ENCODE peak calls at places on chromosomes 4 and X, in six cellular contexts. G is SHP77; H is KBM-7; W is adipocyte; V is colonic mucosa; C is stimulated activated naive CD4-positive, alpha-beta T cell treated with Interleukin-2 at 50 U/mL for 16 hours. B is an unnamed sample.

GRCh38 chr4:142900622-142901021 is 54.5 kb upstream of the INPP4B start:
- DNase-seq in G (no peak), H (no peak), W (no peak), V (no peak), C (no peak), B (no peak)

GRCh38 chrX:68183612-68184214 is 249.6 kb downstream of the OPHN1 start:
- DNase-seq in G (no peak), H (peak; percentile 63), W (peak; percentile 66), V (no peak), C (no peak), B (peak; percentile 0)

GRCh38 chrX:150874448-150874847 is 24.0 kb downstream of the CD99L2 start:
- DNase-seq in G (no peak), H (no peak), W (no peak), V (no peak), C (no peak), B (no peak)

GRCh38 chr4:100461796-100462195 is 56.0 kb downstream of the EMCN start:
- DNase-seq in G (no peak), H (no peak), W (no peak), V (no peak), C (no peak), B (no peak)

GRCh38 chrX:110136136-110136535 is 133.2 kb downstream of the TMEM164 start:
- DNase-seq in G (no peak), H (no peak), W (no peak), V (no peak), C (no peak), B (no peak)

GRCh38 chr4:105092356-105092755 is 54.3 kb upstream of the TET2 start:
- DNase-seq in G (peak; percentile 12), H (no peak), W (peak; percentile 78), V (peak; percentile 34), C (no peak), B (peak; percentile 1)

GRCh38 chr4:107094332-107094731 is 58.2 kb upstream of the DKK2 start:
- DNase-seq in G (no peak), H (peak; percentile 8), W (peak; percentile 62), V (no peak), C (no peak), B (no peak)

GRCh38 chr4:14087459-14087858 is 459.9 kb upstream of the BOD1L1 start:
- DNase-seq in G (no peak), H (no peak), W (no peak), V (no peak), C (no peak), B (no peak)

GRCh38 chr4:54226399-54227260 is 2.5 kb upstream of the PDGFRA start:
- DNase-seq in G (peak; percentile 26), H (no peak), W (peak; percentile 91), V (peak; percentile 45), C (no peak), B (no peak)

GRCh38 chr4:152696764-152697250 is 17.0 kb upstream of the TMEM154 start:
- DNase-seq in G (no peak), H (no peak), W (peak; percentile 8), V (no peak), C (peak; percentile 66), B (no peak)

GRCh38 chr4:78622253-78622979 is 70.8 kb downstream of the ANXA3 start:
- DNase-seq in G (no peak), H (no peak), W (peak; percentile 55), V (no peak), C (no peak), B (no peak)

GRCh38 chrX:100995469-100995868 is 26.0 kb downstream of the ARL13A start:
- DNase-seq in G (no peak), H (no peak), W (peak; percentile 35), V (no peak), C (peak; percentile 5), B (no peak)

GRCh38 chr4:175435437-175435836 is 376.6 kb downstream of the GPM6A start:
- DNase-seq in G (peak; percentile 68), H (peak; percentile 87), W (peak; percentile 8), V (no peak), C (no peak), B (peak; percentile 69)

GRCh38 chrX:13366698-13367097 is 46.8 kb upstream of the ATXN3L start:
- DNase-seq in G (no peak), H (no peak), W (no peak), V (no peak), C (no peak), B (no peak)

GRCh38 chrX:49166914-49167739 is 4.6 kb downstream of the MAGIX start:
- DNase-seq in G (peak; percentile 34), H (peak; percentile 96), W (peak; percentile 51), V (peak; percentile 66), C (peak; percentile 44), B (no peak)

GRCh38 chr4:149531861-149532260 is 283.8 kb downstream of the IQCM start:
- DNase-seq in G (no peak), H (no peak), W (peak; percentile 62), V (no peak), C (no peak), B (no peak)

GRCh38 chrX:130896026-130896425 is 7.0 kb downstream of the ENOX2 start:
- DNase-seq in G (no peak), H (no peak), W (no peak), V (no peak), C (no peak), B (no peak)

GRCh38 chrX:83008415-83008814 is 499.7 kb upstream of the POU3F4 start:
- DNase-seq in G (no peak), H (peak; percentile 27), W (peak; percentile 14), V (no peak), C (no peak), B (no peak)

GRCh38 chrX:107978707-107979307 is 3.4 kb downstream of the TEX13B start:
- DNase-seq in G (peak; percentile 9), H (peak; percentile 53), W (peak; percentile 54), V (no peak), C (no peak), B (no peak)

GRCh38 chrX:50579955-50580354 is 109.3 kb upstream of the DGKK start:
- DNase-seq in G (peak; percentile 68), H (peak; percentile 64), W (peak; percentile 65), V (peak; percentile 32), C (peak; percentile 4), B (no peak)

GRCh38 chr4:114318309-114318708 is 280.3 kb upstream of the UGT8 start:
- DNase-seq in G (no peak), H (no peak), W (peak; percentile 57), V (no peak), C (no peak), B (no peak)

GRCh38 chr4:86156526-86156925 is 203.3 kb downstream of the MAPK10 start:
- DNase-seq in G (no peak), H (no peak), W (no peak), V (no peak), C (no peak), B (no peak)

GRCh38 chrX:18422886-18423285 is 2.5 kb upstream of the CDKL5 start:
- DNase-seq in G (no peak), H (no peak), W (peak; percentile 71), V (no peak), C (no peak), B (no peak)

GRCh38 chr4:25818293-25819240 is 44.2 kb downstream of the SEL1L3 start:
- DNase-seq in G (no peak), H (no peak), W (peak; percentile 28), V (no peak), C (no peak), B (no peak)

GRCh38 chr4:81724925-81725329 is 253.2 kb upstream of the RASGEF1B start:
- DNase-seq in G (peak; percentile 42), H (no peak), W (no peak), V (peak; percentile 24), C (peak; percentile 58), B (peak; percentile 12)

GRCh38 chrX:19659929-19660328 is 144.6 kb upstream of the MAP3K15 start:
- DNase-seq in G (no peak), H (no peak), W (no peak), V (no peak), C (no peak), B (no peak)